ENCODE peak calls at places on chromosome X, in ten cellular contexts. P is non-pigmented ciliary epithelial cell; B is AG20443; T is NCI-H526 treated with DMSO at 0.1 percent for 48 hours; O is C1 segment of cervical spinal cord; J is HTR-8/SVneo; A is NCI-H1417; K is naive thymus-derived CD8-positive, alpha-beta T cell; C is endothelial cell; V is nucleus accumbens. H is an unnamed sample.

GRCh38 chrX:10212395-10212794 is 55.6 kb downstream of the CLCN4 start:
- DNase-seq in V (no peak), O (no peak), T (no peak), K (no peak), J (no peak), A (no peak), B (no peak), C (no peak), P (no peak), H (no peak)

GRCh38 chrX:9164086-9164485 is 130.2 kb upstream of the FAM9B start:
- DNase-seq in C (no peak), P (no peak), A (no peak), T (no peak), K (no peak), J (no peak), B (no peak), O (no peak), V (no peak), H (no peak)

GRCh38 chrX:18598413-18598812 is 73.5 kb downstream of the RS1 start:
- DNase-seq in K (no peak), O (no peak), A (no peak), T (no peak), J (no peak), V (no peak), C (no peak), P (no peak), B (no peak), H (no peak)

GRCh38 chrX:156008915-156009314 is 11.4 kb downstream of the IL9R start:
- DNase-seq in T (no peak), A (no peak), O (no peak), V (no peak), C (no peak), J (no peak), K (no peak), B (no peak), P (no peak), H (no peak)

GRCh38 chrX:95662200-95662599 is 1022.4 kb upstream of the DIAPH2 start:
- DNase-seq in K (no peak), O (no peak), B (no peak), P (no peak), T (no peak), J (no peak), C (no peak), A (no peak), V (no peak), H (no peak)

GRCh38 chrX:112865464-112866025 is 24.9 kb upstream of the AMOT start:
- DNase-seq in K (no peak), J (no peak), V (no peak), T (no peak), O (no peak), B (no peak), P (no peak), C (no peak), A (peak), H (no peak)

GRCh38 chrX:55008571-55009358 is 8.6 kb downstream of the APEX2 start:
- DNase-seq in B (peak), V (no peak), J (peak), C (no peak), A (no peak), K (peak), P (no peak), O (no peak), T (no peak), H (no peak)

GRCh38 chrX:153667281-153667831 is 6.3 kb downstream of the PNCK start:
- DNase-seq in A (no peak), T (no peak), C (no peak), P (no peak), B (no peak), V (no peak), K (no peak), O (no peak), J (no peak), H (no peak)

GRCh38 chrX:2283111-2283847 is 217.5 kb downstream of the DHRSX start:
- DNase-seq in O (no peak), A (no peak), B (no peak), J (no peak), P (no peak), C (no peak), V (no peak), K (no peak), T (no peak), H (no peak)

GRCh38 chrX:1600406-1601050 is 9.1 kb downstream of the AKAP17A start:
- DNase-seq in J (no peak), C (no peak), P (no peak), B (no peak), O (no peak), A (no peak), T (no peak), K (no peak), V (no peak), H (no peak)

GRCh38 chrX:111743316-111743715 is 62.3 kb downstream of the ALG13 start:
- DNase-seq in V (no peak), O (no peak), J (no peak), C (no peak), K (no peak), A (no peak), P (no peak), T (no peak), B (no peak), H (no peak)

GRCh38 chrX:81489987-81490386 is 288.1 kb downstream of the SH3BGRL start:
- DNase-seq in J (no peak), O (no peak), A (peak), C (no peak), V (no peak), P (no peak), K (no peak), T (no peak), B (no peak), H (no peak)

GRCh38 chrX:79176028-79176427 is 31.5 kb downstream of the GPR174 start:
- DNase-seq in C (no peak), P (no peak), A (no peak), J (no peak), T (no peak), O (no peak), B (no peak), K (no peak), V (no peak), H (no peak)

GRCh38 chrX:19799319-19800182 is 87.8 kb downstream of the SH3KBP1 start:
- DNase-seq in O (no peak), T (no peak), V (no peak), J (no peak), A (peak), P (no peak), K (peak), C (no peak), B (peak), H (no peak)

GRCh38 chrX:48468693-48469691 is 1.1 kb downstream of the SLC38A5 start:
- DNase-seq in J (no peak), O (no peak), V (no peak), K (peak), P (no peak), B (no peak), C (no peak), T (no peak), A (no peak), H (no peak)

GRCh38 chrX:34901761-34902160 is 40.8 kb upstream of the FAM47B start:
- DNase-seq in J (no peak), B (peak), T (no peak), P (no peak), A (no peak), V (no peak), O (no peak), C (no peak), K (no peak), H (no peak)

GRCh38 chrX:125744914-125745313 is 421.2 kb downstream of the DCAF12L2 start:
- DNase-seq in T (no peak), J (no peak), A (no peak), K (no peak), B (no peak), V (no peak), P (no peak), O (no peak), C (no peak), H (no peak)

GRCh38 chrX:130507015-130507414 is 105.2 kb downstream of the RBMX2 start:
- DNase-seq in C (no peak), B (no peak), K (no peak), V (no peak), J (no peak), O (no peak), P (no peak), T (no peak), A (no peak), H (no peak)

GRCh38 chrX:3771756-3772155 is 58.3 kb upstream of the PRKX start:
- DNase-seq in P (no peak), B (no peak), O (no peak), J (no peak), V (no peak), A (no peak), C (no peak), K (no peak), T (no peak), H (no peak)

GRCh38 chrX:121109986-121110385 is 62.6 kb downstream of the GLUD2 start:
- DNase-seq in V (no peak), T (no peak), J (no peak), K (no peak), B (no peak), O (no peak), P (no peak), C (no peak), A (no peak), H (no peak)

GRCh38 chrX:153938226-153938786 is 3.5 kb upstream of the NAA10 start:
- DNase-seq in O (no peak), V (no peak), P (no peak), J (no peak), A (no peak), K (no peak), T (no peak), C (no peak), B (no peak), H (no peak)

GRCh38 chrX:113741744-113742143 is 842.1 kb upstream of the HTR2C start:
- DNase-seq in K (no peak), B (peak), J (peak), P (no peak), C (peak), V (no peak), T (no peak), A (no peak), O (no peak), H (no peak)

GRCh38 chrX:37060999-37061398 is 52.8 kb downstream of the FAM47C start:
- DNase-seq in O (no peak), K (no peak), A (peak), P (peak), T (peak), B (peak), C (peak), V (no peak), J (no peak), H (peak)

GRCh38 chrX:120380699-120381098 is 18.8 kb downstream of the ATP1B4 start:
- DNase-seq in J (no peak), T (peak), K (peak), P (no peak), O (no peak), A (peak), V (no peak), B (no peak), C (peak), H (no peak)

GRCh38 chrX:119755981-119756533 is 2.3 kb upstream of the SOWAHD start:
- DNase-seq in T (peak), O (no peak), A (no peak), P (no peak), C (no peak), V (no peak), B (no peak), K (peak), J (no peak), H (no peak)

GRCh38 chrX:3370656-3371055 is 24.2 kb upstream of the MXRA5 start:
- DNase-seq in B (no peak), V (no peak), A (no peak), K (no peak), P (no peak), T (no peak), O (no peak), J (no peak), C (no peak), H (no peak)

GRCh38 chrX:148928803-148929202 is 428.4 kb downstream of the AFF2 start:
- DNase-seq in J (no peak), B (peak), T (no peak), A (no peak), P (no peak), K (no peak), C (no peak), V (no peak), O (no peak), H (no peak)

H was measured in caudate nucleus.